ENCODE peak calls at places on chromosomes 4 and X, in four cellular contexts. One of them, this sample, is unnamed.

GRCh38 chr4:135418353-135418752 is 1216.8 kb upstream of the PABPC4L start:
- DNase-seq in neural progenitor cell: peak; percentile 26
- DNase-seq in IMR-90: peak; percentile 29
- DNase-seq in A549: peak; percentile 13
- DNase-seq in this sample: peak; percentile 45

GRCh38 chr4:988726-989721 is 2.2 kb downstream of the IDUA start:
- DNase-seq in neural progenitor cell: no peak
- DNase-seq in IMR-90: no peak
- DNase-seq in A549: no peak
- DNase-seq in this sample: no peak

GRCh38 chr4:89293299-89293698 is 14.3 kb downstream of the GPRIN3 start:
- DNase-seq in neural progenitor cell: no peak
- DNase-seq in IMR-90: no peak
- DNase-seq in A549: no peak
- DNase-seq in this sample: no peak

GRCh38 chr4:40471923-40472322 is 136.8 kb downstream of the CHRNA9 start:
- DNase-seq in neural progenitor cell: no peak
- DNase-seq in IMR-90: peak; percentile 37
- DNase-seq in A549: no peak
- DNase-seq in this sample: no peak

GRCh38 chr4:82429728-82430192 is 502 bp downstream of the HNRNPDL start:
- DNase-seq in neural progenitor cell: peak; percentile 89
- DNase-seq in IMR-90: no peak
- DNase-seq in A549: peak; percentile 55
- DNase-seq in this sample: no peak

GRCh38 chrX:23726196-23726595 is 16.9 kb downstream of the ACOT9 start:
- DNase-seq in neural progenitor cell: no peak
- DNase-seq in IMR-90: no peak
- DNase-seq in A549: no peak
- DNase-seq in this sample: no peak

GRCh38 chr4:14862881-14863280 is 139.4 kb upstream of the CPEB2 start:
- DNase-seq in neural progenitor cell: peak; percentile 57
- DNase-seq in IMR-90: no peak
- DNase-seq in A549: no peak
- DNase-seq in this sample: no peak

GRCh38 chr4:20046931-20047677 is 204.6 kb upstream of the SLIT2 start:
- DNase-seq in neural progenitor cell: no peak
- DNase-seq in IMR-90: peak; percentile 24
- DNase-seq in A549: no peak
- DNase-seq in this sample: no peak

GRCh38 chr4:51930557-51930956 is 87.6 kb downstream of the DCUN1D4 start:
- DNase-seq in neural progenitor cell: no peak
- DNase-seq in IMR-90: no peak
- DNase-seq in A549: no peak
- DNase-seq in this sample: no peak

GRCh38 chr4:6967846-6968340 is 58.3 kb downstream of the TBC1D14 start:
- DNase-seq in neural progenitor cell: no peak
- DNase-seq in IMR-90: no peak
- DNase-seq in A549: no peak
- DNase-seq in this sample: no peak

GRCh38 chrX:107429090-107429489 is 20.4 kb upstream of the FRMPD3 start:
- DNase-seq in neural progenitor cell: peak; percentile 13
- DNase-seq in IMR-90: peak; percentile 3
- DNase-seq in A549: peak; percentile 61
- DNase-seq in this sample: peak; percentile 53

GRCh38 chrX:136143714-136144113 is 3.6 kb upstream of the FHL1 start:
- DNase-seq in neural progenitor cell: no peak
- DNase-seq in IMR-90: no peak
- DNase-seq in A549: no peak
- DNase-seq in this sample: no peak

GRCh38 chr4:7632971-7633370 is 198.2 kb upstream of the PSAPL1 start:
- DNase-seq in neural progenitor cell: no peak
- DNase-seq in IMR-90: no peak
- DNase-seq in A549: no peak
- DNase-seq in this sample: no peak

GRCh38 chr4:128107766-128108165 is 46.7 kb downstream of the LARP1B start:
- DNase-seq in neural progenitor cell: no peak
- DNase-seq in IMR-90: peak; percentile 83
- DNase-seq in A549: no peak
- DNase-seq in this sample: no peak

GRCh38 chr4:56755901-56756300 is 65.6 kb downstream of the SPINK2 start:
- DNase-seq in neural progenitor cell: no peak
- DNase-seq in IMR-90: no peak
- DNase-seq in A549: no peak
- DNase-seq in this sample: no peak

GRCh38 chrX:151488677-151489076 is 74.8 kb upstream of the PASD1 start:
- DNase-seq in neural progenitor cell: peak; percentile 9
- DNase-seq in IMR-90: no peak
- DNase-seq in A549: peak; percentile 13
- DNase-seq in this sample: peak; percentile 27

GRCh38 chr4:120995611-120996010 is 73.1 kb upstream of the PRDM5 start:
- DNase-seq in neural progenitor cell: no peak
- DNase-seq in IMR-90: no peak
- DNase-seq in A549: no peak
- DNase-seq in this sample: no peak

GRCh38 chr4:156442961-156443360 is 489.3 kb upstream of the CTSO start:
- DNase-seq in neural progenitor cell: no peak
- DNase-seq in IMR-90: no peak
- DNase-seq in A549: no peak
- DNase-seq in this sample: no peak

GRCh38 chr4:48047896-48048295 is 31.3 kb downstream of the NIPAL1 start:
- DNase-seq in neural progenitor cell: no peak
- DNase-seq in IMR-90: no peak
- DNase-seq in A549: no peak
- DNase-seq in this sample: no peak

GRCh38 chr4:186740822-186741221 is 17.2 kb upstream of the FAT1 start:
- DNase-seq in neural progenitor cell: no peak
- DNase-seq in IMR-90: peak; percentile 61
- DNase-seq in A549: no peak
- DNase-seq in this sample: no peak

GRCh38 chr4:41146716-41147506 is 67.4 kb downstream of the APBB2 start:
- DNase-seq in neural progenitor cell: peak; percentile 91
- DNase-seq in IMR-90: peak; percentile 54
- DNase-seq in A549: no peak
- DNase-seq in this sample: no peak

GRCh38 chr4:10655968-10656367 is 28.6 kb downstream of the CLNK start:
- DNase-seq in neural progenitor cell: no peak
- DNase-seq in IMR-90: peak; percentile 88
- DNase-seq in A549: no peak
- DNase-seq in this sample: no peak

GRCh38 chrX:49951524-49952193 is 29.3 kb downstream of the CLCN5 start:
- DNase-seq in neural progenitor cell: no peak
- DNase-seq in IMR-90: no peak
- DNase-seq in A549: no peak
- DNase-seq in this sample: no peak

GRCh38 chr4:158837527-158838141 is 68.8 kb downstream of the FNIP2 start:
- DNase-seq in neural progenitor cell: no peak
- DNase-seq in IMR-90: no peak
- DNase-seq in A549: no peak
- DNase-seq in this sample: no peak

GRCh38 chr4:107863850-107864371 is 39.2 kb downstream of the SGMS2 start:
- DNase-seq in neural progenitor cell: no peak
- DNase-seq in IMR-90: peak; percentile 51
- DNase-seq in A549: peak; percentile 19
- DNase-seq in this sample: no peak

GRCh38 chrX:151801980-151802379 is 67.4 kb downstream of the CNGA2 start:
- DNase-seq in neural progenitor cell: no peak
- DNase-seq in IMR-90: no peak
- DNase-seq in A549: peak; percentile 30
- DNase-seq in this sample: peak; percentile 18

GRCh38 chr4:182307746-182308145 is 64.5 kb downstream of the TENM3 start:
- DNase-seq in neural progenitor cell: no peak
- DNase-seq in IMR-90: peak; percentile 97
- DNase-seq in A549: no peak
- DNase-seq in this sample: no peak

GRCh38 chrX:68821616-68822015 is 7.2 kb upstream of the EFNB1 start:
- DNase-seq in neural progenitor cell: no peak
- DNase-seq in IMR-90: no peak
- DNase-seq in A549: no peak
- DNase-seq in this sample: no peak

GRCh38 chrX:57227691-57228090 is 58.8 kb upstream of the FAAH2 start:
- DNase-seq in neural progenitor cell: no peak
- DNase-seq in IMR-90: no peak
- DNase-seq in A549: no peak
- DNase-seq in this sample: no peak

GRCh38 chr4:53937918-53938317 is 126.5 kb downstream of the CHIC2 start:
- DNase-seq in neural progenitor cell: no peak
- DNase-seq in IMR-90: peak; percentile 95
- DNase-seq in A549: no peak
- DNase-seq in this sample: no peak

GRCh38 chrX:24498181-24498580 is 33.1 kb downstream of the PDK3 start:
- DNase-seq in neural progenitor cell: peak; percentile 41
- DNase-seq in IMR-90: no peak
- DNase-seq in A549: peak; percentile 51
- DNase-seq in this sample: peak; percentile 23

GRCh38 chrX:47247206-47247998 is 14.6 kb downstream of the USP11 start:
- DNase-seq in neural progenitor cell: no peak
- DNase-seq in IMR-90: peak; percentile 76
- DNase-seq in A549: no peak
- DNase-seq in this sample: no peak

GRCh38 chr4:185470503-185471195 is 884 bp downstream of the CCDC110 start:
- DNase-seq in neural progenitor cell: peak; percentile 37
- DNase-seq in IMR-90: peak; percentile 12
- DNase-seq in A549: peak; percentile 9
- DNase-seq in this sample: peak; percentile 35

GRCh38 chrX:53263597-53264094 is 17.7 kb downstream of the IQSEC2 start:
- DNase-seq in neural progenitor cell: no peak
- DNase-seq in IMR-90: peak; percentile 71
- DNase-seq in A549: peak; percentile 81
- DNase-seq in this sample: no peak

GRCh38 chr4:105059337-105059736 is 87.3 kb upstream of the TET2 start:
- DNase-seq in neural progenitor cell: no peak
- DNase-seq in IMR-90: no peak
- DNase-seq in A549: no peak
- DNase-seq in this sample: no peak

GRCh38 chr4:155672342-155672741 is 5.7 kb downstream of the GUCY1A1 start:
- DNase-seq in neural progenitor cell: no peak
- DNase-seq in IMR-90: no peak
- DNase-seq in A549: no peak
- DNase-seq in this sample: no peak

GRCh38 chrX:27619975-27620374 is 29.8 kb downstream of the DCAF8L2 start:
- DNase-seq in neural progenitor cell: peak; percentile 21
- DNase-seq in IMR-90: peak; percentile 8
- DNase-seq in A549: peak; percentile 10
- DNase-seq in this sample: no peak

GRCh38 chrX:27622883-27623282 is 32.7 kb downstream of the DCAF8L2 start:
- DNase-seq in neural progenitor cell: no peak
- DNase-seq in IMR-90: no peak
- DNase-seq in A549: no peak
- DNase-seq in this sample: no peak

DNA sequence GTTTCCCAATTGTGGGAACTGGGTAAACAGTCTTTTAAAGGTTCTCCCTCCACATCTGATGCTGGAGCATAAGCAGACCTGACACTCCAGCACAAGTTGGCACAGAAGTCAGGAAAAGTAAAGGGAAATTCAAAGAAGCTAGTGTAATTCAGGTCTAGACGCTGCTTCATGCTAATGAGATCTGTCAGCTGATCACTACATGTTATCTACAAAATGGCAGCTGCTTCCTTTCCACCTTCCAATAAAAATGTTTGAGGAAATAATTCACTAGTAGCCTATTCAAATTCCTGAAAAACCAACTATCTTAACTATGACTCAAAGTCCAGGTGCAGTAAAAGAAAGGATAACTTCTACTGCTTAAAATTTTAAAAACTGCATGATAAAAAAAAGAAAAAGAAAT is 29.3 kb downstream of the DCAF8L2 start:
- DNase-seq in neural progenitor cell: no peak
- DNase-seq in IMR-90: no peak
- DNase-seq in A549: no peak
- DNase-seq in this sample: no peak
- TF ChIP-seq CTCF in neural progenitor cell: no peak
- TF ChIP-seq CTCF in IMR-90: no peak
- TF ChIP-seq CTCF in A549: no peak
- TF ChIP-seq CTCF in this sample: no peak

GRCh38 chrX:35351795-35352483 is 409.3 kb downstream of the FAM47B start:
- DNase-seq in neural progenitor cell: no peak
- DNase-seq in IMR-90: no peak
- DNase-seq in A549: no peak
- DNase-seq in this sample: no peak
- H3K27ac ChIP-seq in neural progenitor cell: no peak overlapping the region
- H3K27ac ChIP-seq in IMR-90: no peak overlapping the region
- H3K27ac ChIP-seq in A549: no peak overlapping the region
- H3K27ac ChIP-seq in this sample: no peak overlapping the region

DNA sequence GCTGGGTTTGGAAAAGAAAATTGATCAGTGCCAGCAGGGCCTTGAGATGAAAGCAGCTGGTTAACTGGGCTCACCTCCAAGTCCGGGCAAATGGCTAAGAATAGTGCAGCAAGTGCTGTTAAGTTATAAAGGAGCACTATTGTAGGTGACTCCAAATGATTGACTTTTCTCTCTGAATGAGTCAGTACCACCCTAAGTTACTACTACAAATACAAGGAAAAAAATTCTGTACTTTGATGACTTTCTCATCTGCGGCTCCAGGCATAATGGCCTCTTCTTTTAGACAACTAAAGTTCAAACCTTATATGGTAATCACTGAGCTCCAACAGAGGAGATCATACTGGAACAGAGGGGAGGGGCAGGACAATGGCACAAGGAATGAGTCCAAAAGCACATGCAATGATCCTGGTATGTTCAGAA is 733.4 kb upstream of the INTU start:
- DNase-seq in neural progenitor cell: no peak
- DNase-seq in IMR-90: peak; percentile 94
- DNase-seq in A549: peak; percentile 1
- DNase-seq in this sample: no peak
- H3K9me3 ChIP-seq in neural progenitor cell: no peaks in the 10 kb centered on the region
- H3K9me3 ChIP-seq in IMR-90: no peaks in the 10 kb centered on the region
- H3K9me3 ChIP-seq in A549: no peaks in the 10 kb centered on the region
- H3K9me3 ChIP-seq in this sample: peaks cover 7% of the 10 kb centered on the region

DNA sequence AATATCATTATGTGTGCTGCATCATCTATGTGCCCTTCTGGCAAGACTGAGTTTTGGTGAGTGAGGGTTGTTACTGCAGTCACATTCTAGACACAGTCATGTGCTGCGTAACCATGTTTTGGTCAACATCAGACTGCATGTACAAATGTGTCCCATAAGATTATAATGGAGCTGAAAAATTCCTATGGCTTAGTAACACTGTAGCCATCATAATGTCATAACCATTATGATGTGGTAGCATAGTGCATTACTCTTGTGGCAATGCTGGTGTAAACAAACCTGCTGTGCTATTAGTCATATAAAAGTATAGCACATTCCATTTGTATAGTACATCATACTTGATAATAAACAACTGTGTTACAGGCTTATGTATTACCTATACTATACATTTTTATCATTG is 198.1 kb upstream of the NUDT6 start:
- DNase-seq in neural progenitor cell: no peak
- DNase-seq in IMR-90: peak; percentile 86
- DNase-seq in A549: peak; percentile 10
- DNase-seq in this sample: no peak
- TF ChIP-seq CTCF in neural progenitor cell: no peak
- TF ChIP-seq CTCF in IMR-90: no peak
- TF ChIP-seq CTCF in A549: no peak
- TF ChIP-seq CTCF in this sample: no peak